ENCODE peak calls at places on chromosome X, in seven cellular contexts. One of them, this sample, is unnamed.

GRCh38 chrX:9948406-9948805 is 18.8 kb upstream of the CLDN34 start:
- DNase-seq in suprapubic skin: no peak
- DNase-seq in MM.1S: no peak
- DNase-seq in RWPE1: no peak
- DNase-seq in hepatocyte: no peak
- DNase-seq in prostate gland: peak
- DNase-seq in tibial artery: no peak
- DNase-seq in this sample: no peak

GRCh38 chrX:87805829-87806490 is 288.4 kb downstream of the KLHL4 start:
- DNase-seq in tibial artery: no peak
- DNase-seq in prostate gland: no peak
- DNase-seq in hepatocyte: peak
- DNase-seq in suprapubic skin: no peak
- DNase-seq in MM.1S: no peak
- DNase-seq in RWPE1: no peak
- DNase-seq in this sample: no peak

GRCh38 chrX:42414057-42414456 is 363.9 kb downstream of the PPP1R2C start:
- DNase-seq in RWPE1: no peak
- DNase-seq in suprapubic skin: no peak
- DNase-seq in MM.1S: no peak
- DNase-seq in hepatocyte: no peak
- DNase-seq in prostate gland: no peak
- DNase-seq in tibial artery: no peak
- DNase-seq in this sample: no peak

GRCh38 chrX:150544222-150544787 is 24.1 kb upstream of the MTM1 start:
- DNase-seq in suprapubic skin: no peak
- DNase-seq in prostate gland: no peak
- DNase-seq in MM.1S: peak
- DNase-seq in tibial artery: no peak
- DNase-seq in hepatocyte: no peak
- DNase-seq in RWPE1: peak
- DNase-seq in this sample: no peak

GRCh38 chrX:119692241-119693031 is 532 bp downstream of the SEPTIN6 start:
- DNase-seq in MM.1S: peak
- DNase-seq in prostate gland: peak
- DNase-seq in RWPE1: peak
- DNase-seq in tibial artery: peak
- DNase-seq in suprapubic skin: no peak
- DNase-seq in hepatocyte: peak
- DNase-seq in this sample: peak

GRCh38 chrX:18884916-18885315 is 99.0 kb downstream of the PHKA2 start:
- DNase-seq in tibial artery: no peak
- DNase-seq in RWPE1: no peak
- DNase-seq in prostate gland: no peak
- DNase-seq in hepatocyte: peak
- DNase-seq in MM.1S: no peak
- DNase-seq in suprapubic skin: no peak
- DNase-seq in this sample: no peak

GRCh38 chrX:37752941-37753340 is 26.9 kb upstream of the CYBB start:
- DNase-seq in hepatocyte: no peak
- DNase-seq in RWPE1: no peak
- DNase-seq in MM.1S: no peak
- DNase-seq in prostate gland: no peak
- DNase-seq in suprapubic skin: no peak
- DNase-seq in tibial artery: no peak
- DNase-seq in this sample: no peak

GRCh38 chrX:38804481-38805293 is 3.4 kb downstream of the MID1IP1 start:
- DNase-seq in RWPE1: no peak
- DNase-seq in tibial artery: peak
- DNase-seq in hepatocyte: peak
- DNase-seq in suprapubic skin: peak
- DNase-seq in prostate gland: no peak
- DNase-seq in MM.1S: peak
- DNase-seq in this sample: no peak

GRCh38 chrX:108353452-108353851 is 84.8 kb downstream of the COL4A6 start:
- DNase-seq in prostate gland: no peak
- DNase-seq in suprapubic skin: no peak
- DNase-seq in MM.1S: no peak
- DNase-seq in hepatocyte: no peak
- DNase-seq in tibial artery: no peak
- DNase-seq in RWPE1: no peak
- DNase-seq in this sample: no peak

GRCh38 chrX:23383411-23383810 is 48.8 kb downstream of the PTCHD1 start:
- DNase-seq in tibial artery: no peak
- DNase-seq in RWPE1: no peak
- DNase-seq in prostate gland: no peak
- DNase-seq in hepatocyte: no peak
- DNase-seq in MM.1S: no peak
- DNase-seq in suprapubic skin: no peak
- DNase-seq in this sample: no peak

GRCh38 chrX:119990409-119990994 is 47.0 kb upstream of the NKAP start:
- DNase-seq in prostate gland: no peak
- DNase-seq in suprapubic skin: no peak
- DNase-seq in tibial artery: no peak
- DNase-seq in RWPE1: no peak
- DNase-seq in MM.1S: peak
- DNase-seq in hepatocyte: no peak
- DNase-seq in this sample: no peak

GRCh38 chrX:64975989-64976672 is at the start of gene ZC4H2:
- DNase-seq in MM.1S: peak
- DNase-seq in suprapubic skin: peak
- DNase-seq in tibial artery: peak
- DNase-seq in hepatocyte: peak
- DNase-seq in prostate gland: peak
- DNase-seq in RWPE1: peak
- DNase-seq in this sample: peak

GRCh38 chrX:37420756-37421155 is 71.6 kb downstream of the PRRG1 start:
- DNase-seq in hepatocyte: no peak
- DNase-seq in RWPE1: no peak
- DNase-seq in prostate gland: no peak
- DNase-seq in MM.1S: no peak
- DNase-seq in tibial artery: no peak
- DNase-seq in suprapubic skin: no peak
- DNase-seq in this sample: no peak

GRCh38 chrX:80246273-80246672 is 174.0 kb upstream of the TENT5D start:
- DNase-seq in MM.1S: no peak
- DNase-seq in RWPE1: no peak
- DNase-seq in tibial artery: no peak
- DNase-seq in prostate gland: no peak
- DNase-seq in suprapubic skin: no peak
- DNase-seq in hepatocyte: no peak
- DNase-seq in this sample: no peak

GRCh38 chrX:22357621-22358020 is 84.9 kb downstream of the CBLL2 start:
- DNase-seq in suprapubic skin: no peak
- DNase-seq in RWPE1: no peak
- DNase-seq in MM.1S: no peak
- DNase-seq in tibial artery: no peak
- DNase-seq in hepatocyte: no peak
- DNase-seq in prostate gland: no peak
- DNase-seq in this sample: no peak

GRCh38 chrX:100643212-100643611 is 787 bp upstream of the SRPX2 start:
- DNase-seq in tibial artery: no peak
- DNase-seq in suprapubic skin: no peak
- DNase-seq in RWPE1: no peak
- DNase-seq in hepatocyte: no peak
- DNase-seq in prostate gland: no peak
- DNase-seq in MM.1S: no peak
- DNase-seq in this sample: no peak

GRCh38 chrX:106726485-106727437 is at the start of gene RNF128:
- DNase-seq in tibial artery: peak
- DNase-seq in suprapubic skin: peak
- DNase-seq in hepatocyte: peak
- DNase-seq in prostate gland: peak
- DNase-seq in RWPE1: peak
- DNase-seq in MM.1S: peak
- DNase-seq in this sample: no peak

GRCh38 chrX:39953027-39953426 is 144.7 kb downstream of the BCOR start:
- DNase-seq in tibial artery: no peak
- DNase-seq in MM.1S: no peak
- DNase-seq in RWPE1: no peak
- DNase-seq in hepatocyte: no peak
- DNase-seq in prostate gland: no peak
- DNase-seq in suprapubic skin: no peak
- DNase-seq in this sample: no peak

GRCh38 chrX:97175147-97175546 is 291.4 kb downstream of the RPA4 start:
- DNase-seq in tibial artery: no peak
- DNase-seq in MM.1S: no peak
- DNase-seq in RWPE1: no peak
- DNase-seq in prostate gland: no peak
- DNase-seq in hepatocyte: no peak
- DNase-seq in suprapubic skin: no peak
- DNase-seq in this sample: no peak

GRCh38 chrX:137574102-137574783 is 8.3 kb downstream of the ZIC3 start:
- DNase-seq in MM.1S: no peak
- DNase-seq in suprapubic skin: no peak
- DNase-seq in prostate gland: no peak
- DNase-seq in RWPE1: no peak
- DNase-seq in hepatocyte: no peak
- DNase-seq in tibial artery: no peak
- DNase-seq in this sample: no peak

GRCh38 chrX:46941341-46941740 is 29.1 kb downstream of the JADE3 start:
- DNase-seq in suprapubic skin: no peak
- DNase-seq in prostate gland: no peak
- DNase-seq in MM.1S: no peak
- DNase-seq in RWPE1: no peak
- DNase-seq in hepatocyte: no peak
- DNase-seq in tibial artery: no peak
- DNase-seq in this sample: no peak

GRCh38 chrX:1918780-1919179 is 303.9 kb downstream of the ASMT start:
- DNase-seq in prostate gland: no peak
- DNase-seq in suprapubic skin: no peak
- DNase-seq in MM.1S: no peak
- DNase-seq in hepatocyte: no peak
- DNase-seq in tibial artery: no peak
- DNase-seq in RWPE1: no peak
- DNase-seq in this sample: no peak

GRCh38 chrX:95995600-95995999 is 689.0 kb upstream of the DIAPH2 start:
- DNase-seq in tibial artery: no peak
- DNase-seq in MM.1S: no peak
- DNase-seq in RWPE1: no peak
- DNase-seq in prostate gland: no peak
- DNase-seq in suprapubic skin: no peak
- DNase-seq in hepatocyte: no peak
- DNase-seq in this sample: no peak

GRCh38 chrX:9166566-9166909 is 132.6 kb upstream of the FAM9B start:
- DNase-seq in suprapubic skin: no peak
- DNase-seq in hepatocyte: no peak
- DNase-seq in MM.1S: no peak
- DNase-seq in prostate gland: no peak
- DNase-seq in RWPE1: no peak
- DNase-seq in tibial artery: no peak
- DNase-seq in this sample: no peak

GRCh38 chrX:151825927-151826471 is 86.7 kb upstream of the MAGEA4 start:
- DNase-seq in MM.1S: no peak
- DNase-seq in tibial artery: peak
- DNase-seq in RWPE1: peak
- DNase-seq in suprapubic skin: no peak
- DNase-seq in prostate gland: no peak
- DNase-seq in hepatocyte: peak
- DNase-seq in this sample: no peak

GRCh38 chrX:40174594-40175415 is 77.0 kb upstream of the BCOR start:
- DNase-seq in prostate gland: no peak
- DNase-seq in hepatocyte: peak
- DNase-seq in suprapubic skin: peak
- DNase-seq in RWPE1: no peak
- DNase-seq in MM.1S: peak
- DNase-seq in tibial artery: peak
- DNase-seq in this sample: no peak

GRCh38 chrX:147950352-147950751 is 30.8 kb upstream of the FMR1NB start:
- DNase-seq in MM.1S: no peak
- DNase-seq in prostate gland: no peak
- DNase-seq in tibial artery: no peak
- DNase-seq in RWPE1: no peak
- DNase-seq in hepatocyte: no peak
- DNase-seq in suprapubic skin: no peak
- DNase-seq in this sample: no peak

GRCh38 chrX:130801901-130802300 is 101.1 kb downstream of the ENOX2 start:
- DNase-seq in prostate gland: no peak
- DNase-seq in MM.1S: no peak
- DNase-seq in hepatocyte: peak
- DNase-seq in tibial artery: no peak
- DNase-seq in RWPE1: no peak
- DNase-seq in suprapubic skin: no peak
- DNase-seq in this sample: no peak
- TF ChIP-seq CTCF in prostate gland: no peak
- TF ChIP-seq CTCF in MM.1S: no peak
- TF ChIP-seq CTCF in hepatocyte: peak
- TF ChIP-seq CTCF in tibial artery: no peak
- TF ChIP-seq CTCF in RWPE1: no peak
- TF ChIP-seq CTCF in suprapubic skin: no peak
- TF ChIP-seq CTCF in this sample: no peak

DNA sequence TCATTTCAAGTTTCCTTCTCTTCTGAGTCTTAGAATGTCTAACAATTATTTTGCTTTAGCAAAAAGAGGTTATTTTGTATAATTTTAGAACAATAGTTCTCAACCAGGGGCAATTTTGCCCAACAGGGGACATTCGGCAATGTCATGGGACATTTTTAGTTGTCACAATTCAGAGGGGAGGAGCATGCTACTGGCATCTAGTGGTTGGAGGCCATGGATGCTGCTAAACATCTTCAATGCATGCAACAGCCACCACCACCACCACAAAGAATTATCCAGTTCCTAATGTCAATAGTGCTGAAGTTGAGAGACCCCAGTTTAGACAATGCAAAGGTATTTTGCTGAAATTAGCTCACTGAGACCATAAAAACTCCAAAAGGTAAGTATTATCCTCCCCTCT is 122.5 kb downstream of the ARHGAP6 start:
- DNase-seq in MM.1S: no peak
- DNase-seq in tibial artery: no peak
- DNase-seq in hepatocyte: no peak
- DNase-seq in suprapubic skin: no peak
- DNase-seq in prostate gland: no peak
- DNase-seq in RWPE1: no peak
- DNase-seq in this sample: no peak
- TF ChIP-seq CTCF in MM.1S: peak
- TF ChIP-seq CTCF in tibial artery: no peak
- TF ChIP-seq CTCF in hepatocyte: no peak
- TF ChIP-seq CTCF in suprapubic skin: no peak
- TF ChIP-seq CTCF in prostate gland: no peak
- TF ChIP-seq CTCF in RWPE1: no peak
- TF ChIP-seq CTCF in this sample: no peak

GRCh38 chrX:131729295-131729694 is 185.4 kb downstream of the OR13H1 start:
- DNase-seq in suprapubic skin: peak
- DNase-seq in RWPE1: no peak
- DNase-seq in hepatocyte: no peak
- DNase-seq in MM.1S: peak
- DNase-seq in prostate gland: no peak
- DNase-seq in tibial artery: no peak
- DNase-seq in this sample: no peak
- TF ChIP-seq CTCF in suprapubic skin: peak
- TF ChIP-seq CTCF in RWPE1: no peak
- TF ChIP-seq CTCF in hepatocyte: no peak
- TF ChIP-seq CTCF in MM.1S: peak
- TF ChIP-seq CTCF in prostate gland: no peak
- TF ChIP-seq CTCF in tibial artery: no peak
- TF ChIP-seq CTCF in this sample: no peak

DNA sequence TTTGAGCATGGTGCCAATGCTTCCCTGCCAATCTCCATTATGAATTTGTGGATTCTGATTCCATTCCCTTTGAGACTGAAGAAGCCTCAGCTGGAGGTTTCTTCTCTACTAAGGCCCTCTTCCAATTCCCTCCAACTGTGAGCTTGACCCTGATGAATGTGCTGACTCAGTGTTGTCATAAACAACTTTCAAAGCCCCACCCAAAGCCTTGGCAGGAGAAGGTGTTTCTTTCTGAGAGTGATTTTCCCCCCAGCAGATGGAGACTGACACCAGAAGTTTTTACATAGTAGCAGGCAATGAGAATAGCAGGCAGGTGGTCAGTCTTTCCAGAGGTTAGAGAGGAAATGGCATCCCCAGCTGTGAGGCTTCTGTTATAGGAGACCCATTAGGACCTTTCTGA is 53.1 kb downstream of the OCRL start:
- DNase-seq in hepatocyte: no peak
- DNase-seq in RWPE1: no peak
- DNase-seq in prostate gland: no peak
- DNase-seq in tibial artery: no peak
- DNase-seq in MM.1S: peak
- DNase-seq in suprapubic skin: no peak
- DNase-seq in this sample: no peak
- TF ChIP-seq CTCF in hepatocyte: no peak
- TF ChIP-seq CTCF in RWPE1: no peak
- TF ChIP-seq CTCF in prostate gland: no peak
- TF ChIP-seq CTCF in tibial artery: no peak
- TF ChIP-seq CTCF in MM.1S: no peak
- TF ChIP-seq CTCF in suprapubic skin: no peak
- TF ChIP-seq CTCF in this sample: no peak

This sample was measured in CD14-positive monocyte.